ENCODE peak calls at places on chromosomes 5 and 9, in six cellular contexts. One of them, this sample, is unnamed.

GRCh38 chr9:75451045-75451444 is 362.7 kb downstream of the OSTF1 start:
- DNase-seq in A549: no peak
- DNase-seq in transverse colon: no peak
- DNase-seq in upper lobe of left lung: no peak
- DNase-seq in HepG2: no peak
- DNase-seq in Peyer's patch: no peak
- DNase-seq in this sample: no peak

GRCh38 chr5:9513825-9514224 is 32.0 kb downstream of the SEMA5A start:
- DNase-seq in Peyer's patch: no peak
- DNase-seq in HepG2: no peak
- DNase-seq in A549: no peak
- DNase-seq in upper lobe of left lung: no peak
- DNase-seq in transverse colon: no peak
- DNase-seq in this sample: no peak

GRCh38 chr5:109455598-109456096 is 45.9 kb upstream of the PJA2 start:
- DNase-seq in HepG2: peak
- DNase-seq in upper lobe of left lung: peak
- DNase-seq in Peyer's patch: no peak
- DNase-seq in transverse colon: peak
- DNase-seq in A549: peak
- DNase-seq in this sample: no peak

GRCh38 chr5:37533851-37534250 is 154.7 kb downstream of the WDR70 start:
- DNase-seq in HepG2: no peak
- DNase-seq in A549: no peak
- DNase-seq in transverse colon: no peak
- DNase-seq in upper lobe of left lung: no peak
- DNase-seq in Peyer's patch: no peak
- DNase-seq in this sample: no peak

GRCh38 chr5:152170350-152170749 is 234.7 kb downstream of the NMUR2 start:
- DNase-seq in HepG2: no peak
- DNase-seq in upper lobe of left lung: no peak
- DNase-seq in Peyer's patch: no peak
- DNase-seq in A549: no peak
- DNase-seq in transverse colon: no peak
- DNase-seq in this sample: no peak

GRCh38 chr5:61055434-61056006 is 106.7 kb downstream of the SMIM15 start:
- DNase-seq in transverse colon: no peak
- DNase-seq in HepG2: peak
- DNase-seq in A549: peak
- DNase-seq in upper lobe of left lung: no peak
- DNase-seq in Peyer's patch: no peak
- DNase-seq in this sample: peak

GRCh38 chr9:74949859-74950258 is 2.9 kb downstream of the C9orf40 start:
- DNase-seq in upper lobe of left lung: no peak
- DNase-seq in Peyer's patch: no peak
- DNase-seq in transverse colon: no peak
- DNase-seq in A549: no peak
- DNase-seq in HepG2: no peak
- DNase-seq in this sample: peak

GRCh38 chr9:134502261-134503211 is 139.1 kb upstream of the COL5A1 start:
- DNase-seq in upper lobe of left lung: peak
- DNase-seq in HepG2: peak
- DNase-seq in transverse colon: peak
- DNase-seq in A549: peak
- DNase-seq in Peyer's patch: peak
- DNase-seq in this sample: no peak

GRCh38 chr9:31799953-31800609 is 584.4 kb upstream of the ACO1 start:
- DNase-seq in HepG2: peak
- DNase-seq in A549: no peak
- DNase-seq in upper lobe of left lung: no peak
- DNase-seq in Peyer's patch: no peak
- DNase-seq in transverse colon: no peak
- DNase-seq in this sample: peak

GRCh38 chr5:6592611-6593010 is 40.2 kb downstream of the NSUN2 start:
- DNase-seq in transverse colon: no peak
- DNase-seq in upper lobe of left lung: no peak
- DNase-seq in HepG2: no peak
- DNase-seq in Peyer's patch: no peak
- DNase-seq in A549: no peak
- DNase-seq in this sample: no peak

GRCh38 chr5:75152861-75153260 is 83.8 kb downstream of the ANKRD31 start:
- DNase-seq in A549: no peak
- DNase-seq in upper lobe of left lung: no peak
- DNase-seq in Peyer's patch: no peak
- DNase-seq in HepG2: no peak
- DNase-seq in transverse colon: no peak
- DNase-seq in this sample: no peak

GRCh38 chr5:59763545-59763944 is 130.0 kb downstream of the PDE4D start:
- DNase-seq in Peyer's patch: no peak
- DNase-seq in HepG2: no peak
- DNase-seq in A549: no peak
- DNase-seq in transverse colon: no peak
- DNase-seq in upper lobe of left lung: no peak
- DNase-seq in this sample: no peak

GRCh38 chr5:73454379-73455036 is 5.9 kb upstream of the FOXD1 start:
- DNase-seq in HepG2: peak
- DNase-seq in A549: no peak
- DNase-seq in transverse colon: peak
- DNase-seq in Peyer's patch: no peak
- DNase-seq in upper lobe of left lung: peak
- DNase-seq in this sample: peak

GRCh38 chr9:123924727-123925126 is 5.2 kb downstream of the DENND1A start:
- DNase-seq in A549: no peak
- DNase-seq in HepG2: no peak
- DNase-seq in transverse colon: no peak
- DNase-seq in Peyer's patch: no peak
- DNase-seq in upper lobe of left lung: no peak
- DNase-seq in this sample: no peak

GRCh38 chr5:180516440-180516839 is 22.3 kb downstream of the CNOT6 start:
- DNase-seq in transverse colon: no peak
- DNase-seq in Peyer's patch: no peak
- DNase-seq in upper lobe of left lung: no peak
- DNase-seq in A549: no peak
- DNase-seq in HepG2: no peak
- DNase-seq in this sample: no peak

GRCh38 chr5:10576790-10577189 is 12.9 kb downstream of the ANKRD33B start:
- DNase-seq in HepG2: no peak
- DNase-seq in Peyer's patch: no peak
- DNase-seq in transverse colon: no peak
- DNase-seq in upper lobe of left lung: peak
- DNase-seq in A549: no peak
- DNase-seq in this sample: no peak

GRCh38 chr9:127886401-127886972 is 9.0 kb upstream of the AK1 start:
- DNase-seq in upper lobe of left lung: no peak
- DNase-seq in transverse colon: no peak
- DNase-seq in A549: no peak
- DNase-seq in Peyer's patch: peak
- DNase-seq in HepG2: no peak
- DNase-seq in this sample: peak

GRCh38 chr9:131476777-131477345 is 25.9 kb upstream of the POMT1 start:
- DNase-seq in HepG2: no peak
- DNase-seq in Peyer's patch: peak
- DNase-seq in A549: no peak
- DNase-seq in upper lobe of left lung: no peak
- DNase-seq in transverse colon: no peak
- DNase-seq in this sample: no peak

GRCh38 chr5:34494111-34494755 is 161.9 kb upstream of the RAI14 start:
- DNase-seq in upper lobe of left lung: no peak
- DNase-seq in Peyer's patch: no peak
- DNase-seq in HepG2: no peak
- DNase-seq in A549: no peak
- DNase-seq in transverse colon: no peak
- DNase-seq in this sample: no peak

GRCh38 chr5:172490739-172491461 is 36.6 kb upstream of the SH3PXD2B start:
- DNase-seq in A549: no peak
- DNase-seq in transverse colon: peak
- DNase-seq in HepG2: no peak
- DNase-seq in Peyer's patch: no peak
- DNase-seq in upper lobe of left lung: no peak
- DNase-seq in this sample: no peak

GRCh38 chr9:90065001-90065400 is 460.2 kb downstream of the GADD45G start:
- DNase-seq in A549: no peak
- DNase-seq in Peyer's patch: no peak
- DNase-seq in HepG2: no peak
- DNase-seq in upper lobe of left lung: no peak
- DNase-seq in transverse colon: no peak
- DNase-seq in this sample: no peak

GRCh38 chr5:169706758-169707450 is 69.8 kb downstream of the DOCK2 start:
- DNase-seq in Peyer's patch: no peak
- DNase-seq in upper lobe of left lung: no peak
- DNase-seq in A549: peak
- DNase-seq in HepG2: no peak
- DNase-seq in transverse colon: no peak
- DNase-seq in this sample: no peak

GRCh38 chr9:36864491-36865410 is 169.3 kb downstream of the PAX5 start:
- DNase-seq in transverse colon: no peak
- DNase-seq in Peyer's patch: no peak
- DNase-seq in HepG2: no peak
- DNase-seq in upper lobe of left lung: no peak
- DNase-seq in A549: no peak
- DNase-seq in this sample: no peak

GRCh38 chr5:171647043-171647899 is 138.3 kb upstream of the SMIM23 start:
- DNase-seq in Peyer's patch: no peak
- DNase-seq in upper lobe of left lung: no peak
- DNase-seq in HepG2: peak
- DNase-seq in transverse colon: no peak
- DNase-seq in A549: peak
- DNase-seq in this sample: no peak

GRCh38 chr9:130741831-130742449 is 48.4 kb downstream of the EXOSC2 start:
- DNase-seq in transverse colon: no peak
- DNase-seq in HepG2: no peak
- DNase-seq in upper lobe of left lung: no peak
- DNase-seq in Peyer's patch: no peak
- DNase-seq in A549: peak
- DNase-seq in this sample: no peak

GRCh38 chr9:38084556-38084880 is 15.5 kb upstream of the SHB start:
- DNase-seq in upper lobe of left lung: peak
- DNase-seq in transverse colon: no peak
- DNase-seq in HepG2: no peak
- DNase-seq in A549: no peak
- DNase-seq in Peyer's patch: no peak
- DNase-seq in this sample: no peak

GRCh38 chr9:212265-212664 is 2.4 kb upstream of the DOCK8 start:
- DNase-seq in A549: no peak
- DNase-seq in transverse colon: no peak
- DNase-seq in upper lobe of left lung: no peak
- DNase-seq in HepG2: no peak
- DNase-seq in Peyer's patch: no peak
- DNase-seq in this sample: no peak

GRCh38 chr9:215631-216155 is 1.0 kb downstream of the DOCK8 start:
- DNase-seq in transverse colon: no peak
- DNase-seq in upper lobe of left lung: no peak
- DNase-seq in HepG2: no peak
- DNase-seq in A549: no peak
- DNase-seq in Peyer's patch: no peak
- DNase-seq in this sample: no peak

GRCh38 chr9:211557-211956 is 3.1 kb upstream of the DOCK8 start:
- DNase-seq in A549: no peak
- DNase-seq in upper lobe of left lung: no peak
- DNase-seq in Peyer's patch: no peak
- DNase-seq in transverse colon: no peak
- DNase-seq in HepG2: no peak
- DNase-seq in this sample: no peak

GRCh38 chr9:211036-211435 is 3.6 kb upstream of the DOCK8 start:
- DNase-seq in HepG2: no peak
- DNase-seq in A549: no peak
- DNase-seq in transverse colon: no peak
- DNase-seq in upper lobe of left lung: no peak
- DNase-seq in Peyer's patch: no peak
- DNase-seq in this sample: no peak

DNA sequence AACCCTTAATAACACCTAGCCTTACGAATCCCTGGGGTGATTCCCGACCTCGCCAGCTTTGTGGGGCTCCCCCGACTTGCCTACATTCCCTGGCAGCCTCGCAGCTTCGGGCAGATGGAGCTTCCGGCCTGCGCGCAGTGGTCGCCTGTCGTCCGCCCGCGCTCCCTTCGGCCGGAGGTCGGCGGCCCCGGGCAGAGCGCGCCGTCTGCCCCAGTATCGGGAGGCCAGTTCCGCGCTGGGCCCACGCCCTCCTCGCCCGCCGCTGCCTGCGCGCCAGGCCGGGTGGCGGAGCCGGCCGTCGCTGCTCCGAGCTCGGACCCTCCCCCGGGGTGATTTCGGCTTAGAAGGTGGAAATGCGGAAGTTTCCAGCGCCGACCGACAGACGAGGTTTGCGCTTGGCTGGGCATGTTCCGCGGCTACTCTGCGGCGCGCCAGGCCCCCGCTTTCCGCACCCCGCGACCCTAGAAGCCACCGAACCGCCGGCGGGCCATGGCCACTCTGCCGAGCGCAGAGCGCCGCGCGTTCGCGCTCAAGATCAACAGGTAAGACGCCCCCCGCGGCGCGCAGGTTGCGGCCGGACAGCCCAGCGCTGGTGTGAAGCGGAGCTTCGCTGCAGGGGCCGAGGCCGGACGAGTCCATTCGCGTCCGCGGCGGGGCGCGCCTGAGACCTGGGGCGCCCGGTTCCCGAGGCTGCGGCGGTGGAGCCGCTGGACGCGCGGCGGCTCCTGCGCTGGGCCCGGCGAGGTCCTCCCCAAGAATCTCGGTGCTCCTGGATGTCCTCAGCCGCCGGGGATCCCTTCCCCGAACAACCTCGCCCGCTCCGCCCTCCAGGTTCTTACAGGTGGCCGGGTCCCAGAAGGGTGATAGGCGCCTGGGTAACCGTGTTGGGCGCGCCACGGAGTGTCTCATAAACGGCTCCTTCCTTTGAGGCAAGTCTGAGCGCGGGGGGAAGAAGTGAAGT is at the start of gene DOCK8:
- DNase-seq in HepG2: peak
- DNase-seq in A549: peak
- DNase-seq in Peyer's patch: peak
- DNase-seq in upper lobe of left lung: peak
- DNase-seq in transverse colon: peak
- DNase-seq in this sample: peak
- TF ChIP-seq POLR2A in HepG2: no peak
- TF ChIP-seq POLR2A in A549: no peak
- TF ChIP-seq POLR2A in Peyer's patch: peak
- TF ChIP-seq POLR2A in upper lobe of left lung: peak
- TF ChIP-seq POLR2A in transverse colon: peak
- TF ChIP-seq POLR2A in this sample: peak

GRCh38 chr5:122774861-122775712 is at the start of gene SNX2:
- DNase-seq in upper lobe of left lung: peak
- DNase-seq in HepG2: peak
- DNase-seq in A549: peak
- DNase-seq in Peyer's patch: peak
- DNase-seq in transverse colon: peak
- DNase-seq in this sample: peak
- TF ChIP-seq POLR2A in upper lobe of left lung: peak
- TF ChIP-seq POLR2A in HepG2: peak
- TF ChIP-seq POLR2A in A549: peak
- TF ChIP-seq POLR2A in Peyer's patch: peak
- TF ChIP-seq POLR2A in transverse colon: peak
- TF ChIP-seq POLR2A in this sample: peak

GRCh38 chr9:129487658-129488483 is 133.0 kb downstream of the C9orf50 start:
- DNase-seq in Peyer's patch: peak
- DNase-seq in transverse colon: no peak
- DNase-seq in A549: no peak
- DNase-seq in HepG2: no peak
- DNase-seq in upper lobe of left lung: peak
- DNase-seq in this sample: peak
- TF ChIP-seq POLR2A in Peyer's patch: no peak
- TF ChIP-seq POLR2A in transverse colon: no peak
- TF ChIP-seq POLR2A in A549: peak
- TF ChIP-seq POLR2A in HepG2: peak
- TF ChIP-seq POLR2A in upper lobe of left lung: no peak
- TF ChIP-seq POLR2A in this sample: no peak

GRCh38 chr5:143251946-143252345 is 151.5 kb downstream of the NR3C1 start:
- DNase-seq in Peyer's patch: no peak
- DNase-seq in transverse colon: no peak
- DNase-seq in HepG2: no peak
- DNase-seq in A549: no peak
- DNase-seq in upper lobe of left lung: no peak
- DNase-seq in this sample: no peak
- TF ChIP-seq POLR2A in Peyer's patch: no peak
- TF ChIP-seq POLR2A in transverse colon: no peak
- TF ChIP-seq POLR2A in HepG2: no peak
- TF ChIP-seq POLR2A in A549: no peak
- TF ChIP-seq POLR2A in upper lobe of left lung: no peak
- TF ChIP-seq POLR2A in this sample: no peak